ENCODE peak calls at places on chromosomes 1 and 21, in nine cellular contexts. O is AG10803; E is epithelial cell of proximal tubule; J is heart left ventricle; U is CD8-positive, alpha-beta T cell; Z is tibial nerve; B is progenitor cell of endocrine pancreas; W is fibroblast of lung; G is pancreas. X is an unnamed sample.

GRCh38 chr21:37593015-37593414 is 226.4 kb downstream of the DYRK1A start:
- DNase-seq in O (no peak), E (no peak), J (no peak), U (no peak), Z (no peak), B (no peak), W (no peak), G (no peak), X (no peak)

GRCh38 chr1:210938416-210938925 is 195.5 kb downstream of the KCNH1 start:
- DNase-seq in O (no peak), E (no peak), J (no peak), U (no peak), Z (no peak), B (no peak), W (no peak), G (no peak), X (no peak)

GRCh38 chr1:225855503-225856285 is 26.5 kb downstream of the TMEM63A start:
- DNase-seq in O (no peak), E (no peak), J (no peak), U (no peak), Z (no peak), B (no peak), W (no peak), G (no peak), X (no peak)

GRCh38 chr21:44801468-44802395 is at the start of gene UBE2G2:
- DNase-seq in O (peak; percentile 66), E (no peak), J (peak; percentile 82), U (peak; percentile 86), Z (no peak), B (peak; percentile 81), W (peak; percentile 76), G (peak; percentile 94), X (peak; percentile 93)

GRCh38 chr1:41626616-41627375 is 142.3 kb upstream of the EDN2 start:
- DNase-seq in O (peak; percentile 62), E (no peak), J (no peak), U (no peak), Z (no peak), B (no peak), W (no peak), G (no peak), X (no peak)

GRCh38 chr21:19440792-19441494 is 1037.4 kb upstream of the TMPRSS15 start:
- DNase-seq in O (no peak), E (no peak), J (no peak), U (no peak), Z (no peak), B (no peak), W (no peak), G (no peak), X (no peak)

GRCh38 chr1:9984253-9984652 is 12.8 kb upstream of the RBP7 start:
- DNase-seq in O (no peak), E (no peak), J (no peak), U (no peak), Z (no peak), B (no peak), W (no peak), G (no peak), X (no peak)

GRCh38 chr1:215584389-215584788 is 17.3 kb downstream of the KCTD3 start:
- DNase-seq in O (no peak), E (no peak), J (no peak), U (no peak), Z (no peak), B (no peak), W (no peak), G (no peak), X (no peak)

GRCh38 chr1:3135073-3135745 is 66.2 kb downstream of the PRDM16 start:
- DNase-seq in O (no peak), E (no peak), J (no peak), U (no peak), Z (no peak), B (no peak), W (no peak), G (peak; percentile 73), X (no peak)

GRCh38 chr21:35965699-35966098 is 94.6 kb downstream of the SETD4 start:
- DNase-seq in O (no peak), E (no peak), J (no peak), U (no peak), Z (no peak), B (no peak), W (no peak), G (no peak), X (no peak)

GRCh38 chr1:218468707-218469106 is 123.6 kb downstream of the TGFB2 start:
- DNase-seq in O (no peak), E (no peak), J (no peak), U (no peak), Z (no peak), B (no peak), W (no peak), G (no peak), X (no peak)

GRCh38 chr1:147545133-147545532 is 3.8 kb downstream of the BCL9 start:
- DNase-seq in O (peak; percentile 68), E (peak; percentile 82), J (no peak), U (peak; percentile 79), Z (no peak), B (no peak), W (peak; percentile 23), G (no peak), X (no peak)

GRCh38 chr21:16169810-16170209 is 440.0 kb downstream of the USP25 start:
- DNase-seq in O (no peak), E (no peak), J (no peak), U (no peak), Z (no peak), B (no peak), W (no peak), G (no peak), X (no peak)

GRCh38 chr1:89311757-89312156 is 39.1 kb upstream of the GBP5 start:
- DNase-seq in O (no peak), E (peak; percentile 42), J (peak; percentile 36), U (peak; percentile 3), Z (no peak), B (no peak), W (no peak), G (no peak), X (no peak)

DNA sequence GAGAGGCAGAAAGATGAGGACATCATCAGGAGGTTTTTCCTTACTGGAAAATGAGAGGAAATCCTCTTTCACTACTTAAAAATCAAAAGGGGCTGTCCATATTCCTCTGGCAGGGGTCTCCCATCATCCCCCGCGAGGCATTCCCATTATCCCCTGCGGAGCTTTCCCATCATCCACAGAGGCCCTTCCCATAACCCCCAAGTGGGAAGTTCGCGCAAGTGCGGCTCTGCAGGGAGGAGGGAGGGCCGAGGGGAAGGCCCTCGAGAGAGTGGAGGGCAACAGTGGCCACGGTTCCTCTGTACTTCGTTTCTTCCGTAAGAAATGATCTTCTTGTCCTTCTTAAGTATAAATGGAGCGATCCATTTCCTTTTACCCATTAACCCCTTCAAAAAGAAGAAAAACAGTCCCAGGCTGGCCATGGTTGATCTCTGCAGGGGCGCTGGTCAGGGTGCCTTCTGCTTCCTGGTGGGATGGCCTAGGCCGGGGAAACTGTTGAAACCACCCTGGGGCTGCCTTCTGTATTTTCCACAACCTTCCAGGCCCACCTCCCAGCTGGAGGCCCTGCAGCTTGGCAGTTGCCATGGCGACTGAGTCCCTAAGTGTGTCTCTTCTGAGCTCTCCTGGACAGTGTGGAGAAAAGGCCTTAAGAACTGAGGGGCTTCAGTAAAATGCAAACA is 3.5 kb upstream of the RSPH1 start:
- DNase-seq in O (no peak), E (no peak), J (no peak), U (no peak), Z (no peak), B (no peak), W (no peak), G (peak; percentile 36), X (no peak)
- TF ChIP-seq CTCF in O (no peak), E (no peak), J (no peak), U (no peak), Z (no peak), B (no peak), W (no peak), G (no peak), X (no peak)

DNA sequence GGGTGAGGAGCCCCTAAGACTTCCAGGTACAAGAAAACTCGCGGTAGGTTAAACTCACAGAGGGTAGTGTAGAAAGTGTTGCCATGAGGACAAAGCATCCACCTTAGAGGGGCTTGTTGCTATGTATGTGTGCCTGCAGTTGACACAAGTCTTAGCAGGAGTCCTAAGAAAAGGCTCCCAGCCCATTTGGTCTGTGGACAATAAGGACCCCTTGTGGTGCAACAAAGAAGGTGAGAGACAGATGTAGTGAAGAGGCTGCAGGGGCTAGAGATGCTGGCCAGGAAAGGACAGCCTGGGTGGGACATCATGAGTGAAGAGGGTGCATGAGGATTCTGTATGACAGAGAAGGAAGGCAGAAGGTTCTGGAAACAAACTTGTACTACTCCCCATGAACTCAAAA is 36.3 kb upstream of the IL10 start:
- DNase-seq in O (peak; percentile 39), E (no peak), J (no peak), U (peak; percentile 26), Z (no peak), B (peak; percentile 11), W (peak; percentile 45), G (no peak), X (no peak)
- TF ChIP-seq CTCF in O (peak; percentile 50), E (peak; percentile 64), J (peak; percentile 49), U (peak; percentile 50), Z (peak; percentile 24), B (peak; percentile 40), W (peak; percentile 44), G (no peak), X (no peak)

GRCh38 chr1:44380666-44381177 is 24.3 kb upstream of the RNF220 start:
- DNase-seq in O (no peak), E (no peak), J (no peak), U (no peak), Z (no peak), B (no peak), W (no peak), G (no peak), X (no peak)

GRCh38 chr1:44375547-44375946 is 20.5 kb upstream of the ERI3 start:
- DNase-seq in O (no peak), E (no peak), J (no peak), U (no peak), Z (no peak), B (no peak), W (no peak), G (no peak), X (no peak)

DNA sequence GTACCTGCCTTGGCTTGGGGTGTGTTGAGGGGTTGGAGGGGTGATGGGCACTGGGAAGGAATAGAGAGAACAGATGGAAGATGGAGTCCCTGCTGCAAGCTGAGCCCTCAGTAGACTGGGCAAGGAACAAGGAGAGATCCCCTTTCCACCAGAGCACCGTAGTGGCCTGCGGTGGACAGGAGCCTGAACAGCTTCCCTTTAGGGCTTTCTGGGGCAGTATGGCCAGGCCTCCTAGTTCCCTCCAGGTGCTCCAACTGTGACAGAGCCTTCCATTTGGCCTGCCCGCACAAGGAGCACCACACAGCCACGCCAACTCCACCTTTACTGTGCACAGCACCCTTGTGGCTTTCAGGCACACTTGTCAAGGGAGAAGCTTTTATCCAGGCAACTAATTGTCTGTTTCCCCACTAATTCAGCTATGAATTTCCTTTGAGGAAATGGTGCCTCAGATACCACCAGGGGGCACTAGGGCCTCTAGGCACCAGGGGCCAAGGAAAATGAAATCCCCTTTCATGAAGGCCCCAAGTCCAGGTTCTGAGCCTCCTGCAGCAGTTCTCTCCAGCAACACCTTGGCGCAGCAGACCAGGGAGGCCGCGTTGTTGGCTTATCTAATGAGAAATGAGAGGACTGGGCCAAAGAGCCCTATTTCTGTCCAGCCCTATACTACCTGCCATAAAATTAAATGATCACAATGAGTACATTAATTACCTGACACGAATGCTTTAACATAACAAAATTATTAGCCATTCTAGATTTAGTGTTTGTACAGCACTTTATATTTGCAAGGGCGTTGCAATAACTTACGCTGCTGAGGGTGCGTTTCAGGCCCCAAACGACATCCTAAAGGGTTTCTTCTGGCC is 23.1 kb upstream of the ERI3 start:
- DNase-seq in O (peak; percentile 48), E (no peak), J (no peak), U (peak; percentile 29), Z (no peak), B (peak; percentile 40), W (peak; percentile 62), G (peak; percentile 59), X (no peak)
- TF ChIP-seq CTCF in O (peak; percentile 79), E (peak; percentile 87), J (peak; percentile 80), U (peak; percentile 59), Z (peak; percentile 71), B (peak; percentile 79), W (peak; percentile 82), G (peak; percentile 43), X (peak; percentile 72)

GRCh38 chr21:26512664-26513063 is 60.4 kb downstream of the CYYR1 start:
- DNase-seq in O (no peak), E (no peak), J (no peak), U (no peak), Z (no peak), B (no peak), W (peak; percentile 32), G (no peak), X (no peak)
- TF ChIP-seq CTCF in O (no peak), E (no peak), J (no peak), U (no peak), Z (no peak), B (no peak), W (no peak), G (no peak), X (no peak)